ENCODE peak calls at places on chromosomes 1 and 21, in eight cellular contexts. One of them, this sample, is unnamed.

GRCh38 chr1:81695741-81696140 is 105.0 kb upstream of the ADGRL2 start:
- DNase-seq in lower lobe of right lung: no peak
- DNase-seq in NCI-H510A: no peak
- DNase-seq in activated CD8-positive, alpha-beta memory T cell treated with anti-CD3 and anti-CD28 coated beads for 4 hours: no peak
- DNase-seq in brain microvascular endothelial cell: peak; percentile 78
- DNase-seq in epithelial cell of proximal tubule: no peak
- DNase-seq in activated T-cell treated with anti-CD3 and anti-CD28 coated beads for 48 hours: no peak
- DNase-seq in KG1: no peak
- DNase-seq in this sample: peak; percentile 96

GRCh38 chr1:156854634-156855033 is 4.3 kb downstream of the INSRR start:
- DNase-seq in lower lobe of right lung: no peak
- DNase-seq in NCI-H510A: no peak
- DNase-seq in activated CD8-positive, alpha-beta memory T cell treated with anti-CD3 and anti-CD28 coated beads for 4 hours: no peak
- DNase-seq in brain microvascular endothelial cell: no peak
- DNase-seq in epithelial cell of proximal tubule: no peak
- DNase-seq in activated T-cell treated with anti-CD3 and anti-CD28 coated beads for 48 hours: no peak
- DNase-seq in KG1: no peak
- DNase-seq in this sample: no peak

GRCh38 chr1:168470821-168471473 is 72.8 kb downstream of the XCL2 start:
- DNase-seq in lower lobe of right lung: no peak
- DNase-seq in NCI-H510A: no peak
- DNase-seq in activated CD8-positive, alpha-beta memory T cell treated with anti-CD3 and anti-CD28 coated beads for 4 hours: no peak
- DNase-seq in brain microvascular endothelial cell: peak; percentile 84
- DNase-seq in epithelial cell of proximal tubule: peak; percentile 97
- DNase-seq in activated T-cell treated with anti-CD3 and anti-CD28 coated beads for 48 hours: no peak
- DNase-seq in KG1: no peak
- DNase-seq in this sample: peak; percentile 89

GRCh38 chr1:12469493-12469892 is 148.5 kb downstream of the DHRS3 start:
- DNase-seq in lower lobe of right lung: no peak
- DNase-seq in NCI-H510A: peak; percentile 47
- DNase-seq in activated CD8-positive, alpha-beta memory T cell treated with anti-CD3 and anti-CD28 coated beads for 4 hours: no peak
- DNase-seq in brain microvascular endothelial cell: no peak
- DNase-seq in epithelial cell of proximal tubule: no peak
- DNase-seq in activated T-cell treated with anti-CD3 and anti-CD28 coated beads for 48 hours: no peak
- DNase-seq in KG1: no peak
- DNase-seq in this sample: no peak

GRCh38 chr1:27392096-27392777 is at the start of gene GPR3:
- DNase-seq in lower lobe of right lung: peak; percentile 89
- DNase-seq in NCI-H510A: peak; percentile 90
- DNase-seq in activated CD8-positive, alpha-beta memory T cell treated with anti-CD3 and anti-CD28 coated beads for 4 hours: peak; percentile 86
- DNase-seq in brain microvascular endothelial cell: peak; percentile 88
- DNase-seq in epithelial cell of proximal tubule: no peak
- DNase-seq in activated T-cell treated with anti-CD3 and anti-CD28 coated beads for 48 hours: peak; percentile 95
- DNase-seq in KG1: peak; percentile 90
- DNase-seq in this sample: peak; percentile 93

GRCh38 chr1:147760481-147761260 is at the start of gene GJA5:
- DNase-seq in lower lobe of right lung: no peak
- DNase-seq in NCI-H510A: no peak
- DNase-seq in activated CD8-positive, alpha-beta memory T cell treated with anti-CD3 and anti-CD28 coated beads for 4 hours: no peak
- DNase-seq in brain microvascular endothelial cell: no peak
- DNase-seq in epithelial cell of proximal tubule: no peak
- DNase-seq in activated T-cell treated with anti-CD3 and anti-CD28 coated beads for 48 hours: no peak
- DNase-seq in KG1: no peak
- DNase-seq in this sample: no peak

GRCh38 chr1:230891413-230891812 is 23.1 kb upstream of the C1orf198 start:
- DNase-seq in lower lobe of right lung: no peak
- DNase-seq in NCI-H510A: no peak
- DNase-seq in activated CD8-positive, alpha-beta memory T cell treated with anti-CD3 and anti-CD28 coated beads for 4 hours: no peak
- DNase-seq in brain microvascular endothelial cell: no peak
- DNase-seq in epithelial cell of proximal tubule: no peak
- DNase-seq in activated T-cell treated with anti-CD3 and anti-CD28 coated beads for 48 hours: no peak
- DNase-seq in KG1: no peak
- DNase-seq in this sample: peak; percentile 15

GRCh38 chr1:194069831-194070218 is 883.4 kb upstream of the B3GALT2 start:
- DNase-seq in lower lobe of right lung: no peak
- DNase-seq in NCI-H510A: no peak
- DNase-seq in activated CD8-positive, alpha-beta memory T cell treated with anti-CD3 and anti-CD28 coated beads for 4 hours: no peak
- DNase-seq in brain microvascular endothelial cell: no peak
- DNase-seq in epithelial cell of proximal tubule: no peak
- DNase-seq in activated T-cell treated with anti-CD3 and anti-CD28 coated beads for 48 hours: no peak
- DNase-seq in KG1: no peak
- DNase-seq in this sample: no peak

GRCh38 chr1:29939086-29939485 is 702.8 kb downstream of the PTPRU start:
- DNase-seq in lower lobe of right lung: no peak
- DNase-seq in NCI-H510A: no peak
- DNase-seq in activated CD8-positive, alpha-beta memory T cell treated with anti-CD3 and anti-CD28 coated beads for 4 hours: no peak
- DNase-seq in brain microvascular endothelial cell: no peak
- DNase-seq in epithelial cell of proximal tubule: peak; percentile 67
- DNase-seq in activated T-cell treated with anti-CD3 and anti-CD28 coated beads for 48 hours: no peak
- DNase-seq in KG1: no peak
- DNase-seq in this sample: no peak

GRCh38 chr1:54547601-54548388 is at the start of gene ACOT11:
- DNase-seq in lower lobe of right lung: peak; percentile 77
- DNase-seq in NCI-H510A: peak; percentile 93
- DNase-seq in activated CD8-positive, alpha-beta memory T cell treated with anti-CD3 and anti-CD28 coated beads for 4 hours: no peak
- DNase-seq in brain microvascular endothelial cell: no peak
- DNase-seq in epithelial cell of proximal tubule: no peak
- DNase-seq in activated T-cell treated with anti-CD3 and anti-CD28 coated beads for 48 hours: no peak
- DNase-seq in KG1: no peak
- DNase-seq in this sample: peak; percentile 25

GRCh38 chr21:25283720-25284119 is 323.6 kb downstream of the MRPL39 start:
- DNase-seq in lower lobe of right lung: no peak
- DNase-seq in NCI-H510A: no peak
- DNase-seq in activated CD8-positive, alpha-beta memory T cell treated with anti-CD3 and anti-CD28 coated beads for 4 hours: no peak
- DNase-seq in brain microvascular endothelial cell: peak; percentile 5
- DNase-seq in epithelial cell of proximal tubule: peak; percentile 2
- DNase-seq in activated T-cell treated with anti-CD3 and anti-CD28 coated beads for 48 hours: no peak
- DNase-seq in KG1: no peak
- DNase-seq in this sample: peak; percentile 71

GRCh38 chr1:15355968-15356621 is 53.6 kb upstream of the EFHD2 start:
- DNase-seq in lower lobe of right lung: no peak
- DNase-seq in NCI-H510A: no peak
- DNase-seq in activated CD8-positive, alpha-beta memory T cell treated with anti-CD3 and anti-CD28 coated beads for 4 hours: no peak
- DNase-seq in brain microvascular endothelial cell: peak; percentile 58
- DNase-seq in epithelial cell of proximal tubule: peak; percentile 84
- DNase-seq in activated T-cell treated with anti-CD3 and anti-CD28 coated beads for 48 hours: no peak
- DNase-seq in KG1: no peak
- DNase-seq in this sample: no peak

GRCh38 chr1:47901001-47901575 is 96.1 kb downstream of the TRABD2B start:
- DNase-seq in lower lobe of right lung: no peak
- DNase-seq in NCI-H510A: peak; percentile 70
- DNase-seq in activated CD8-positive, alpha-beta memory T cell treated with anti-CD3 and anti-CD28 coated beads for 4 hours: no peak
- DNase-seq in brain microvascular endothelial cell: no peak
- DNase-seq in epithelial cell of proximal tubule: no peak
- DNase-seq in activated T-cell treated with anti-CD3 and anti-CD28 coated beads for 48 hours: no peak
- DNase-seq in KG1: no peak
- DNase-seq in this sample: no peak

GRCh38 chr1:231192620-231193163 is 30.8 kb downstream of the TRIM67 start:
- DNase-seq in lower lobe of right lung: peak; percentile 67
- DNase-seq in NCI-H510A: no peak
- DNase-seq in activated CD8-positive, alpha-beta memory T cell treated with anti-CD3 and anti-CD28 coated beads for 4 hours: no peak
- DNase-seq in brain microvascular endothelial cell: no peak
- DNase-seq in epithelial cell of proximal tubule: peak; percentile 83
- DNase-seq in activated T-cell treated with anti-CD3 and anti-CD28 coated beads for 48 hours: no peak
- DNase-seq in KG1: no peak
- DNase-seq in this sample: peak; percentile 69

GRCh38 chr1:15843826-15844572 is 3.5 kb upstream of the SPEN start:
- DNase-seq in lower lobe of right lung: no peak
- DNase-seq in NCI-H510A: no peak
- DNase-seq in activated CD8-positive, alpha-beta memory T cell treated with anti-CD3 and anti-CD28 coated beads for 4 hours: no peak
- DNase-seq in brain microvascular endothelial cell: no peak
- DNase-seq in epithelial cell of proximal tubule: no peak
- DNase-seq in activated T-cell treated with anti-CD3 and anti-CD28 coated beads for 48 hours: no peak
- DNase-seq in KG1: no peak
- DNase-seq in this sample: no peak

GRCh38 chr1:41805771-41806471 is 112.8 kb downstream of the HIVEP3 start:
- DNase-seq in lower lobe of right lung: no peak
- DNase-seq in NCI-H510A: no peak
- DNase-seq in activated CD8-positive, alpha-beta memory T cell treated with anti-CD3 and anti-CD28 coated beads for 4 hours: peak; percentile 71
- DNase-seq in brain microvascular endothelial cell: no peak
- DNase-seq in epithelial cell of proximal tubule: no peak
- DNase-seq in activated T-cell treated with anti-CD3 and anti-CD28 coated beads for 48 hours: no peak
- DNase-seq in KG1: no peak
- DNase-seq in this sample: no peak

GRCh38 chr1:30188329-30188728 is 535.1 kb downstream of the MATN1 start:
- DNase-seq in lower lobe of right lung: no peak
- DNase-seq in NCI-H510A: no peak
- DNase-seq in activated CD8-positive, alpha-beta memory T cell treated with anti-CD3 and anti-CD28 coated beads for 4 hours: no peak
- DNase-seq in brain microvascular endothelial cell: no peak
- DNase-seq in epithelial cell of proximal tubule: no peak
- DNase-seq in activated T-cell treated with anti-CD3 and anti-CD28 coated beads for 48 hours: no peak
- DNase-seq in KG1: no peak
- DNase-seq in this sample: no peak

GRCh38 chr1:168609133-168609715 is 32.8 kb downstream of the XCL1 start:
- DNase-seq in lower lobe of right lung: no peak
- DNase-seq in NCI-H510A: no peak
- DNase-seq in activated CD8-positive, alpha-beta memory T cell treated with anti-CD3 and anti-CD28 coated beads for 4 hours: no peak
- DNase-seq in brain microvascular endothelial cell: peak; percentile 69
- DNase-seq in epithelial cell of proximal tubule: no peak
- DNase-seq in activated T-cell treated with anti-CD3 and anti-CD28 coated beads for 48 hours: no peak
- DNase-seq in KG1: no peak
- DNase-seq in this sample: peak; percentile 70

GRCh38 chr1:54965624-54966340 is 14.6 kb upstream of the TMEM61 start:
- DNase-seq in lower lobe of right lung: peak; percentile 71
- DNase-seq in NCI-H510A: no peak
- DNase-seq in activated CD8-positive, alpha-beta memory T cell treated with anti-CD3 and anti-CD28 coated beads for 4 hours: no peak
- DNase-seq in brain microvascular endothelial cell: peak; percentile 45
- DNase-seq in epithelial cell of proximal tubule: no peak
- DNase-seq in activated T-cell treated with anti-CD3 and anti-CD28 coated beads for 48 hours: no peak
- DNase-seq in KG1: peak; percentile 21
- DNase-seq in this sample: peak; percentile 81

GRCh38 chr1:54069792-54070548 is 16.6 kb downstream of the TCEANC2 start:
- DNase-seq in lower lobe of right lung: no peak
- DNase-seq in NCI-H510A: no peak
- DNase-seq in activated CD8-positive, alpha-beta memory T cell treated with anti-CD3 and anti-CD28 coated beads for 4 hours: no peak
- DNase-seq in brain microvascular endothelial cell: peak; percentile 49
- DNase-seq in epithelial cell of proximal tubule: no peak
- DNase-seq in activated T-cell treated with anti-CD3 and anti-CD28 coated beads for 48 hours: no peak
- DNase-seq in KG1: peak; percentile 36
- DNase-seq in this sample: peak; percentile 71

GRCh38 chr1:207032528-207033017 is at the start of gene C1orf116:
- DNase-seq in lower lobe of right lung: peak; percentile 79
- DNase-seq in NCI-H510A: peak; percentile 88
- DNase-seq in activated CD8-positive, alpha-beta memory T cell treated with anti-CD3 and anti-CD28 coated beads for 4 hours: no peak
- DNase-seq in brain microvascular endothelial cell: no peak
- DNase-seq in epithelial cell of proximal tubule: no peak
- DNase-seq in activated T-cell treated with anti-CD3 and anti-CD28 coated beads for 48 hours: no peak
- DNase-seq in KG1: no peak
- DNase-seq in this sample: no peak

GRCh38 chr1:18949689-18950414 is 6.6 kb downstream of the IFFO2 start:
- DNase-seq in lower lobe of right lung: peak; percentile 53
- DNase-seq in NCI-H510A: no peak
- DNase-seq in activated CD8-positive, alpha-beta memory T cell treated with anti-CD3 and anti-CD28 coated beads for 4 hours: no peak
- DNase-seq in brain microvascular endothelial cell: no peak
- DNase-seq in epithelial cell of proximal tubule: no peak
- DNase-seq in activated T-cell treated with anti-CD3 and anti-CD28 coated beads for 48 hours: no peak
- DNase-seq in KG1: peak; percentile 69
- DNase-seq in this sample: peak; percentile 61